ENCODE peak calls at places on chromosomes 6 and 20, in ten cellular contexts. Y is NCI-H510A treated with DMSO at 0.1 percent for 48 hours, U is psoas muscle, H is mesendoderm, Z is DMS 273 treated with DMSO at 0.1 percent for 48 hours, A is foreskin melanocyte, G is fibroblast of the aortic adventitia, K is HuH-7, E is NCI-H187 treated with DMSO at 0.1 percent for 48 hours, L is anterior cingulate cortex. R is an unnamed sample.

GRCh38 chr6:46626228-46626909 is 26.2 kb downstream of the CYP39A1 start:
- DNase-seq in Y (peak), U (no peak), H (peak), Z (no peak), A (peak), G (peak), K (no peak), E (no peak), L (no peak), R (no peak)

GRCh38 chr6:87702589-87702945 is 534 bp upstream of the AKIRIN2 start:
- DNase-seq in Y (peak), U (no peak), H (peak), Z (peak), A (no peak), G (no peak), K (peak), E (no peak), L (no peak), R (no peak)

GRCh38 chr6:5081955-5082354 is 3.2 kb upstream of the PPP1R3G start:
- DNase-seq in Y (no peak), U (no peak), H (no peak), Z (no peak), A (no peak), G (no peak), K (no peak), E (no peak), L (no peak), R (no peak)

GRCh38 chr6:33690766-33691165 is 20.7 kb downstream of the UQCC2 start:
- DNase-seq in Y (no peak), U (no peak), H (no peak), Z (no peak), A (no peak), G (no peak), K (no peak), E (no peak), L (no peak), R (no peak)

GRCh38 chr6:129235167-129236072 is 352.5 kb downstream of the LAMA2 start:
- DNase-seq in Y (no peak), U (no peak), H (no peak), Z (no peak), A (no peak), G (peak), K (no peak), E (no peak), L (no peak), R (no peak)

GRCh38 chr6:23091795-23092194 is 522.4 kb downstream of the HDGFL1 start:
- DNase-seq in Y (no peak), U (no peak), H (no peak), Z (no peak), A (no peak), G (no peak), K (no peak), E (no peak), L (no peak), R (no peak)

GRCh38 chr6:42909835-42910234 is 6.0 kb upstream of the PTCRA start:
- DNase-seq in Y (no peak), U (no peak), H (no peak), Z (no peak), A (no peak), G (no peak), K (no peak), E (no peak), L (no peak), R (no peak)

GRCh38 chr6:43243649-43244321 is 504 bp downstream of the TTBK1 start:
- DNase-seq in Y (peak), U (no peak), H (no peak), Z (no peak), A (no peak), G (no peak), K (no peak), E (no peak), L (no peak), R (no peak)

GRCh38 chr6:149935668-149936067 is 6.1 kb upstream of the ULBP2 start:
- DNase-seq in Y (no peak), U (no peak), H (no peak), Z (no peak), A (no peak), G (no peak), K (no peak), E (no peak), L (no peak), R (no peak)

GRCh38 chr20:24739751-24740150 is 209.3 kb upstream of the CST7 start:
- DNase-seq in Y (no peak), U (no peak), H (no peak), Z (no peak), A (no peak), G (no peak), K (no peak), E (no peak), L (no peak), R (no peak)